ENCODE peak calls at places on chromosomes 3 and 15, in ten cellular contexts. U is hepatocyte; H is CD8-positive, alpha-beta T cell; V is kidney epithelial cell; M is body of pancreas; L is A549; W is vagina; N is left ventricle myocardium inferior; D is AG09309; Q is mammary epithelial cell. A is an unnamed sample.

GRCh38 chr3:138180375-138181029 is 5.8 kb upstream of the DBR1 start:
- DNase-seq in N (no peak), D (no peak), U (peak), V (no peak), L (peak), M (peak), Q (peak), W (no peak), H (no peak), A (peak)

GRCh38 chr15:70320077-70320830 is 222.5 kb upstream of the TLE3 start:
- DNase-seq in V (no peak), W (no peak), M (no peak), H (no peak), U (no peak), L (no peak), D (no peak), Q (no peak), N (no peak), A (no peak)

GRCh38 chr15:58258501-58259274 is 120.5 kb downstream of the AQP9 start:
- DNase-seq in H (no peak), U (no peak), L (no peak), D (no peak), N (no peak), V (no peak), Q (peak), M (no peak), W (no peak), A (peak)

GRCh38 chr3:45688194-45688881 is 858 bp upstream of the SACM1L start:
- DNase-seq in Q (no peak), W (no peak), M (no peak), L (peak), U (peak), H (peak), D (no peak), N (no peak), V (no peak), A (peak)

GRCh38 chr3:171967932-171968678 is 71.3 kb upstream of the FNDC3B start:
- DNase-seq in W (no peak), Q (no peak), M (no peak), V (no peak), L (no peak), D (peak), H (no peak), N (no peak), U (no peak), A (no peak)

GRCh38 chr3:133895208-133896001 is at the start of gene RAB6B:
- DNase-seq in N (peak), U (peak), V (no peak), M (peak), Q (peak), L (no peak), D (no peak), H (no peak), W (no peak), A (peak)

GRCh38 chr3:188389711-188390346 is 235.9 kb downstream of the LPP start:
- DNase-seq in M (peak), L (no peak), V (no peak), W (no peak), D (no peak), N (peak), Q (peak), H (no peak), U (no peak), A (peak)

GRCh38 chr3:106542101-106542769 is 673.4 kb upstream of the CBLB start:
- DNase-seq in H (no peak), V (peak), M (no peak), Q (peak), D (no peak), N (no peak), L (no peak), U (no peak), W (no peak), A (peak)

GRCh38 chr3:89108154-89108553 is 733 bp downstream of the EPHA3 start:
- DNase-seq in Q (no peak), U (no peak), W (no peak), V (no peak), N (no peak), D (no peak), M (no peak), H (no peak), L (no peak), A (no peak)

GRCh38 chr15:98360031-98360430 is 288.3 kb upstream of the IGF1R start:
- DNase-seq in U (no peak), V (no peak), M (no peak), N (no peak), H (no peak), D (no peak), W (peak), Q (no peak), L (no peak), A (no peak)

GRCh38 chr3:183116051-183116614 is 16.8 kb upstream of the MCCC1 start:
- DNase-seq in M (peak), D (no peak), H (peak), N (no peak), L (peak), V (no peak), Q (peak), W (no peak), U (peak), A (peak)

GRCh38 chr15:51374131-51374530 is 32.7 kb downstream of the GLDN start:
- DNase-seq in D (no peak), H (no peak), W (no peak), U (no peak), Q (no peak), N (no peak), V (no peak), L (no peak), M (no peak), A (no peak)

GRCh38 chr3:189914799-189915198 is 205.9 kb downstream of the P3H2 start:
- DNase-seq in W (no peak), U (no peak), V (peak), N (no peak), D (peak), L (peak), H (no peak), Q (peak), M (no peak), A (peak)

GRCh38 chr3:80391573-80391972 is 623.8 kb upstream of the ROBO1 start:
- DNase-seq in V (no peak), N (no peak), H (no peak), D (no peak), W (no peak), M (no peak), Q (no peak), L (no peak), U (no peak), A (no peak)

GRCh38 chr3:13346481-13347389 is 73.4 kb downstream of the NUP210 start:
- DNase-seq in H (peak), M (peak), Q (no peak), W (no peak), L (no peak), U (no peak), D (no peak), N (peak), V (no peak), A (no peak)

GRCh38 chr3:165259518-165260193 is 63.5 kb upstream of the SLITRK3 start:
- DNase-seq in H (no peak), W (no peak), V (no peak), L (peak), M (peak), Q (peak), N (no peak), D (no peak), U (no peak), A (peak)

GRCh38 chr3:46838301-46838700 is 24.9 kb downstream of the MYL3 start:
- DNase-seq in M (no peak), H (no peak), L (no peak), D (no peak), N (no peak), Q (no peak), V (no peak), W (no peak), U (no peak), A (no peak)

GRCh38 chr3:16906679-16907078 is 21.9 kb downstream of the PLCL2 start:
- DNase-seq in U (peak), H (no peak), V (no peak), L (peak), Q (no peak), D (no peak), N (no peak), M (peak), W (no peak), A (no peak)

DNA sequence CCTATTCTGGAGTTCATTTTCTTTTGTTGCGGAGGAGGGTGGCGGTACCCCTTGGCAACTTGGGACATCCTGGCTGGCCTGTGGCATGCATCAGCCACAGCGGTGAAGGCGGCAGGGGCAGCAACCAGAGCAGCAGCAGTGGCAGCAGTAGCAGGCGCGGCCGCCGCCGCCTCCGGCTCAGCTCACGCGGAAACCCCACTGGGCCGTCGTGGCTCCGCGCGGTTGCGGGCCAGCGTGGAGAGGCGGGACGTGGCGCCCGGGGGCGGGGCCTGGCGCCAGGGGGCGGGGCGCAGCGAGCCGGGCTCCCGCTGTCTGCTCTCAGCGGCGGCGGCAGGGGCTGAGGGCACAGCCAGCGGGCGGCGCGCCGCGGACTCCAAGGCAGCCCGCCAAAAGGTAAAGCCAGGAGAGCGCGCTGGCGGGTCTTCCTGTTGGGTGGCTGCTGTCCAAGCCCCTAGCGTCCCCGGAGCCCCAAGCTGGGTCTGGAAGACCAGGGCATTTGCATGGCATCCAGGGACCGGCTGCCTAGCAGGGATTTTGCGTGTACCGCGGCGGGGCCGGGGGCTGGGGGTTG is 334.4 kb upstream of the THRB start:
- DNase-seq in D (no peak), M (peak), Q (no peak), L (peak), U (peak), N (peak), W (no peak), H (no peak), V (no peak), A (peak)
- TF ChIP-seq CTCF in D (no peak), M (no peak), Q (no peak), L (no peak), U (peak), N (peak), W (no peak), H (no peak), V (no peak), A (no peak)

DNA sequence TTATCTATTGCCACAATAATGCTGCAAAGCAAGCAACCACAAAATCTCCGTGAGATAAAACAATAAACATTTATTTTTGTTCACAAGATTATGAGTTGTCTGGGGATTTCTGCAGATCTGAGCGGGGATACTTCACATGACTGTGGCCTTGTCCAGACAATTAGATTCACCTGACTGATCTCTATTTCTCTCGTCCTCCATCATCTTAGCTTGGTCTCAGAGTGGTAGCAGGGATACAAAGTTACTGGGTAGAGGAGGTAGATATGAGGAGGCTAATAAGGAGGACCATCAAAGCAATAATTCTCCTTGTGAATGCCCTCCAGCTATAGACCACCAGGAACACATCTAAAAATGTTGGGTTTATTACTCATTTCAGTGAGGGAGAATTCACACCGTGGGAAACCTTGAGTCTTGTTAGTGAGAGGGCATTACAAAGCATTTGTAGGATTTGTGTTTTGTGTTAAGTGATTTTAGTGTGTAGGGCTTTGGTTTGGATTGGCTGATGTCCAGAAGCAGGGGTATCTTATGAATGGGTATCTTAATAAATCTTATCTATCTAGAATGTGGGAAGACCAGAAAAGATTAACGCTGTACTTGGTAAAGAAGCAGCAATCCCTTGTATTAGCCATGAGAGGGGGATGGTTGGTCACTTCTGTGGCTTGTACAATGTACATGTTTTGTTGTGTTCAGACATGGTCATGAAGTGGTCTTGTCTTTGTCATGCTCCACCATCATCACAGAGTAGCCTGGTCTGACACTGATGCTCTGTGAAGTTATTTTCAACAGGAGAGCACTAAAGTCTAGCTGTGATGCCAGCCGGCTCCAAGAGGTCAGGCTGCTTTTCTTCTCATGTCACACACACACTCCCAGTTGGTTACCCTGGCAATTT is 287.6 kb upstream of the STT3B start:
- DNase-seq in Q (no peak), W (no peak), H (no peak), L (no peak), V (no peak), N (no peak), D (no peak), U (no peak), M (no peak), A (peak)
- H3K4me3 ChIP-seq in Q (no peak), W (no peak), H (no peak), L (no peak), V (no peak), N (no peak), D (no peak), U (no peak), M (no peak), A (no peak)

DNA sequence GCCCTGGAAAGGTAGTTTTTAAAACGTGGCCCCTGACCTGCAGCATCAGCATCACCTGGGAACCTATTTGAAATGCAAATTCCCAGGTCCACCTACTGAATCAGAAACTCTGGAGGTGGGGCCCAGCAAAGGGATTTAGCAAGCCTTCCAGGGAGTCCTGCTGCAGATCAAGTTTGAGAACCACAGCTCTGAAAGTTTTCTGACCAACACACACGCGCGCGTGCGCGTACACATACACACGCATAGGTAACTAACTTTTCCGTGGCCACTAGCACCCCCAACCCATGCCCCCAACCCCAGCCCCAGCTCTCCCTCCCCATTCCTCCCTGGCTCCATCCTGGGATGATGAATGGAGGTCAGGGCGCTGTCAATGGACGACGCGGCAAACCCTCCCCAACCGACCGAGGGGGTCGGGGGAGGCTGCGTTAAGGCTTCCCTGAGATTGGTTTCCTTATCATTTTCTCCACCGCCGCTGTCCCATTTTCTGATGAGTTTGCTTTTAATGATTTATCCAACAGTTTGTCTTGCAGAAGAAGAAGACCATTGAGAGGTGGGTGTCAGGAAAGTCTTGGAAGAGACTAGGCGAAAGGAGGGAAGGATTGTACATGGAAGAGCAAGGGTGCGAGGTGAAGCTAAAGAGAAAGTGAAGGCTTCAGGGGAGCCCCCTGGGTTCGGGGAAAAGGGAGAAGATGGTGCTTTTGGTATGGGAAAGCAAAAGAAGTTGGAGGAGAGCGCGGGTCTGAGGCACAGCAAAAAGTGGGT is 568 bp upstream of the BOC start:
- DNase-seq in N (no peak), D (no peak), L (no peak), M (no peak), Q (no peak), W (no peak), H (no peak), V (no peak), U (peak), A (no peak)
- TF ChIP-seq CTCF in N (no peak), D (no peak), L (no peak), M (no peak), Q (no peak), W (no peak), H (no peak), V (no peak), U (no peak), A (no peak)

GRCh38 chr3:44000586-44000985 is 241.1 kb upstream of the TOPAZ1 start:
- DNase-seq in W (no peak), L (peak), V (no peak), M (no peak), U (peak), Q (peak), H (no peak), D (peak), N (no peak), A (peak)
- H3K4me3 ChIP-seq in W (no peak), L (peak), V (peak), M (no peak), U (no peak), Q (peak), H (no peak), D (peak), N (no peak), A (no peak)

DNA sequence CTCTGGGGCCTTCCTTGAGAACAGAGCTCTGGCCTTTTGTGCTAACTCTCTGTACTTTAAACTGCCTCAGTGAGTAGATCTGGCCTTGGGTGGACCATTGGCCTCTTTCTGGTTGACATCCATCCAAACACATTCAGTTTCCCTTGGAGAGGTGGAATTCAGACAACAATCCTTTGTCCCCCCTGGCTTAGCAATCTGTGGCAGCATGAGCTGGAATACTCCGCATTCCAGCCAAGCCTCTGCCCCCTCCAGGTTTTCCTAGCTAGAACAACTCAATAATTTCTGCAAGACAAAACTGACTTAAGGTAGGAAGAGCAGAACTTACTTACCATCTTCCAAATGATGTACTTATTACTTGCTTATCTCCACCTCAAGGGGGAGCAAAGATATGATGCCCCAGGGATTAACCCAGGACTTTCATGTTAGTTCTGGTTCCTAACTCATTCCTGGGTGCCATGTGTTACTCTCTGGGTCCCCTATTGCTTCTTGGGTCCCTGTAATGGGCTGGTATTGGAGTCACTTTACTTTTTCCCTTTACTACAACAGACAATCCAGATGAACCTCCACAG is 21.8 kb upstream of the IL16 start:
- DNase-seq in D (no peak), M (no peak), Q (no peak), U (no peak), W (no peak), H (no peak), N (no peak), L (no peak), V (no peak), A (no peak)
- TF ChIP-seq CTCF in D (peak), M (no peak), Q (no peak), U (no peak), W (no peak), H (no peak), N (no peak), L (no peak), V (no peak), A (no peak)